ENCODE peak calls at places on chromosomes 3 and 15, in ten cellular contexts. A, G, I, N, D, V, B, U, E and H are unnamed samples. For H3K4me1, the result is how much of the 10 kb centered on the place peaks cover.

GRCh38 chr3:17742837-17743659 is 617 bp upstream of the TBC1D5 start:
- DNase-seq in A (peak), G (no peak), I (no peak), N (no peak), D (no peak), V (peak), B (no peak), U (no peak), E (no peak), H (no peak)

GRCh38 chr15:75138016-75138999 is 63.4 kb upstream of the C15orf39 start:
- DNase-seq in A (no peak), G (no peak), I (no peak), N (no peak), D (no peak), V (no peak), B (no peak), U (no peak), E (no peak), H (no peak)

GRCh38 chr15:24848050-24848449 is 106.7 kb upstream of the SNRPN start:
- DNase-seq in A (no peak), G (no peak), I (no peak), N (no peak), D (no peak), V (peak), B (no peak), U (no peak), E (no peak), H (no peak)

GRCh38 chr3:194959217-194959616 is 273.5 kb downstream of the FAM43A start:
- DNase-seq in A (peak), G (no peak), I (no peak), N (no peak), D (no peak), V (no peak), B (no peak), U (no peak), E (peak), H (no peak)

GRCh38 chr3:27526614-27527315 is 42.6 kb upstream of the SLC4A7 start:
- DNase-seq in A (no peak), G (no peak), I (no peak), N (no peak), D (no peak), V (no peak), B (no peak), U (no peak), E (no peak), H (no peak)

GRCh38 chr3:48042071-48042760 is 26.0 kb upstream of the MAP4 start:
- DNase-seq in A (no peak), G (no peak), I (no peak), N (no peak), D (no peak), V (no peak), B (no peak), U (no peak), E (no peak), H (no peak)

GRCh38 chr15:46732060-46732459 is 985.2 kb upstream of the SEMA6D start:
- DNase-seq in A (no peak), G (no peak), I (no peak), N (no peak), D (no peak), V (no peak), B (no peak), U (no peak), E (no peak), H (no peak)

GRCh38 chr3:81726735-81727134 is 34.7 kb downstream of the GBE1 start:
- DNase-seq in A (no peak), G (no peak), I (no peak), N (no peak), D (no peak), V (no peak), B (no peak), U (no peak), E (no peak), H (no peak)

GRCh38 chr15:57495037-57495436 is 96.7 kb upstream of the MYZAP start:
- DNase-seq in A (no peak), G (no peak), I (no peak), N (no peak), D (no peak), V (no peak), B (no peak), U (no peak), E (no peak), H (no peak)

GRCh38 chr3:188390347-188390718 is 236.4 kb downstream of the LPP start:
- DNase-seq in A (no peak), G (no peak), I (no peak), N (no peak), D (no peak), V (no peak), B (no peak), U (no peak), E (no peak), H (no peak)

GRCh38 chr15:101664303-101664913 is 12.2 kb upstream of the TM2D3 start:
- DNase-seq in A (no peak), G (no peak), I (no peak), N (no peak), D (no peak), V (no peak), B (no peak), U (no peak), E (no peak), H (no peak)

GRCh38 chr15:45648521-45649200 is 13.8 kb downstream of the SQOR start:
- DNase-seq in A (peak), G (no peak), I (peak), N (no peak), D (no peak), V (no peak), B (no peak), U (no peak), E (no peak), H (no peak)

GRCh38 chr3:171311784-171312183 is 148.4 kb downstream of the TNIK start:
- DNase-seq in A (no peak), G (no peak), I (no peak), N (no peak), D (no peak), V (no peak), B (no peak), U (no peak), E (no peak), H (no peak)

GRCh38 chr15:85770014-85770721 is 24.6 kb downstream of the KLHL25 start:
- DNase-seq in A (no peak), G (no peak), I (no peak), N (no peak), D (no peak), V (no peak), B (no peak), U (no peak), E (no peak), H (no peak)

GRCh38 chr3:188914556-188914955 is 257.2 kb upstream of the TPRG1 start:
- DNase-seq in A (no peak), G (no peak), I (no peak), N (no peak), D (no peak), V (no peak), B (no peak), U (no peak), E (no peak), H (no peak)

GRCh38 chr3:172653004-172653403 is 57.9 kb downstream of the NCEH1 start:
- DNase-seq in A (no peak), G (no peak), I (no peak), N (no peak), D (no peak), V (no peak), B (no peak), U (no peak), E (no peak), H (no peak)

GRCh38 chr3:81395739-81396138 is 365.7 kb downstream of the GBE1 start:
- DNase-seq in A (no peak), G (no peak), I (no peak), N (no peak), D (no peak), V (peak), B (no peak), U (peak), E (no peak), H (no peak)

GRCh38 chr3:58586776-58587192 is 9.6 kb upstream of the FAM107A start:
- DNase-seq in A (no peak), G (no peak), I (no peak), N (no peak), D (no peak), V (peak), B (no peak), U (no peak), E (no peak), H (no peak)

GRCh38 chr3:30286007-30286669 is 320.3 kb upstream of the TGFBR2 start:
- DNase-seq in A (peak), G (peak), I (peak), N (no peak), D (peak), V (no peak), B (no peak), U (no peak), E (no peak), H (peak)

GRCh38 chr3:42442640-42443039 is 32.2 kb upstream of the LYZL4 start:
- DNase-seq in A (no peak), G (no peak), I (no peak), N (no peak), D (no peak), V (peak), B (no peak), U (no peak), E (no peak), H (no peak)

GRCh38 chr3:17158941-17159682 is 274.4 kb downstream of the PLCL2 start:
- DNase-seq in A (no peak), G (no peak), I (no peak), N (no peak), D (no peak), V (no peak), B (no peak), U (no peak), E (no peak), H (no peak)

GRCh38 chr3:47019201-47019600 is 39.7 kb downstream of the NBEAL2 start:
- DNase-seq in A (no peak), G (no peak), I (no peak), N (no peak), D (no peak), V (no peak), B (no peak), U (no peak), E (no peak), H (no peak)

GRCh38 chr15:51224428-51224827 is 114.0 kb downstream of the CYP19A1 start:
- DNase-seq in A (no peak), G (no peak), I (no peak), N (no peak), D (no peak), V (no peak), B (no peak), U (no peak), E (no peak), H (no peak)

GRCh38 chr15:87369269-87369668 is 887.3 kb downstream of the NTRK3 start:
- DNase-seq in A (no peak), G (no peak), I (no peak), N (no peak), D (no peak), V (no peak), B (no peak), U (no peak), E (no peak), H (no peak)

GRCh38 chr15:84734794-84735479 is 13.5 kb upstream of the ZNF592 start:
- DNase-seq in A (peak), G (peak), I (peak), N (peak), D (no peak), V (peak), B (peak), U (peak), E (peak), H (peak)

GRCh38 chr3:101725192-101725889 is 927 bp downstream of the CEP97 start:
- DNase-seq in A (peak), G (peak), I (peak), N (no peak), D (peak), V (peak), B (peak), U (no peak), E (peak), H (no peak)

GRCh38 chr15:91561371-91562100 is 292.0 kb upstream of the SLCO3A1 start:
- DNase-seq in A (no peak), G (no peak), I (no peak), N (no peak), D (peak), V (no peak), B (no peak), U (no peak), E (no peak), H (no peak)

GRCh38 chr3:66425566-66425965 is 75.3 kb downstream of the LRIG1 start:
- DNase-seq in A (no peak), G (no peak), I (no peak), N (no peak), D (no peak), V (no peak), B (no peak), U (no peak), E (no peak), H (no peak)

GRCh38 chr3:147521646-147522045 is 112.5 kb downstream of the ZIC1 start:
- DNase-seq in A (no peak), G (no peak), I (no peak), N (no peak), D (no peak), V (no peak), B (no peak), U (no peak), E (no peak), H (no peak)

GRCh38 chr15:84572231-84572630 is 28.6 kb upstream of the ZSCAN2 start:
- DNase-seq in A (no peak), G (no peak), I (no peak), N (no peak), D (no peak), V (no peak), B (no peak), U (no peak), E (no peak), H (no peak)

GRCh38 chr15:44882499-44882968 is 74.0 kb upstream of the TERB2 start:
- DNase-seq in A (no peak), G (no peak), I (no peak), N (no peak), D (no peak), V (no peak), B (no peak), U (no peak), E (no peak), H (no peak)

GRCh38 chr3:10725067-10725466 is 91.0 kb upstream of the SLC6A11 start:
- DNase-seq in A (no peak), G (no peak), I (no peak), N (no peak), D (no peak), V (peak), B (no peak), U (no peak), E (no peak), H (no peak)

GRCh38 chr3:64270861-64271260 is 45.6 kb upstream of the PRICKLE2 start:
- DNase-seq in A (no peak), G (no peak), I (no peak), N (no peak), D (no peak), V (no peak), B (no peak), U (no peak), E (no peak), H (no peak)

GRCh38 chr3:193630005-193630404 is 37.0 kb downstream of the OPA1 start:
- DNase-seq in A (no peak), G (no peak), I (no peak), N (no peak), D (no peak), V (no peak), B (no peak), U (no peak), E (no peak), H (no peak)

GRCh38 chr3:197366301-197367044 is 68.1 kb upstream of the DLG1 start:
- DNase-seq in A (no peak), G (no peak), I (no peak), N (no peak), D (no peak), V (no peak), B (no peak), U (no peak), E (no peak), H (no peak)
- H3K4me1 ChIP-seq in A (under half), G (under half), I (under half), N (under half), D (under half), V (under half), B (under half), U (under half), E (under half), H (under half)

GRCh38 chr15:36363335-36363734 is 216.1 kb upstream of the CDIN1 start:
- DNase-seq in A (no peak), G (no peak), I (no peak), N (no peak), D (no peak), V (no peak), B (no peak), U (no peak), E (no peak), H (no peak)
- H3K4me1 ChIP-seq in A (under half), G (under half), I (under half), N (under half), D (under half), V (under half), B (under half), U (under half), E (under half), H (under half)

DNA sequence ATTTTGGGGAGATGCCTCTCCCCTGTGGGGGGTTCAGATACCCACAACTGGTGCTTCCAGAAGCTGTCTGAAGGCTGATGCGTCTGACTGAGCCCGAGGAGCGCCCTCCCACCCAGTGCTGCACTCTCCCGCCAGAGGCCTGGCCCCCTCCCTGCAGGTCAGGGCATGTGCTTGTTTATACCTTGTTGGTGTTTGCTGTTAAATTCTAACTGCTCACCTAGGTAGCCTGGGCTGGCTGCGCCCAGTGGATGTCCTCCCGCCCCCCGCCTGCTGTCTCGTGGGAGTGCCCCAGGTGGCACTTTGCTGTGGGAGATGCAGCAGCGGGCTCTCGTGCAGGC is 12.9 kb downstream of the KLF13 start:
- DNase-seq in A (no peak), G (no peak), I (no peak), N (no peak), D (no peak), V (no peak), B (peak), U (no peak), E (no peak), H (no peak)
- H3K4me1 ChIP-seq in A (half or more), G (half or more), I (half or more), N (half or more), D (under half), V (under half), B (half or more), U (under half), E (half or more), H (half or more)

DNA sequence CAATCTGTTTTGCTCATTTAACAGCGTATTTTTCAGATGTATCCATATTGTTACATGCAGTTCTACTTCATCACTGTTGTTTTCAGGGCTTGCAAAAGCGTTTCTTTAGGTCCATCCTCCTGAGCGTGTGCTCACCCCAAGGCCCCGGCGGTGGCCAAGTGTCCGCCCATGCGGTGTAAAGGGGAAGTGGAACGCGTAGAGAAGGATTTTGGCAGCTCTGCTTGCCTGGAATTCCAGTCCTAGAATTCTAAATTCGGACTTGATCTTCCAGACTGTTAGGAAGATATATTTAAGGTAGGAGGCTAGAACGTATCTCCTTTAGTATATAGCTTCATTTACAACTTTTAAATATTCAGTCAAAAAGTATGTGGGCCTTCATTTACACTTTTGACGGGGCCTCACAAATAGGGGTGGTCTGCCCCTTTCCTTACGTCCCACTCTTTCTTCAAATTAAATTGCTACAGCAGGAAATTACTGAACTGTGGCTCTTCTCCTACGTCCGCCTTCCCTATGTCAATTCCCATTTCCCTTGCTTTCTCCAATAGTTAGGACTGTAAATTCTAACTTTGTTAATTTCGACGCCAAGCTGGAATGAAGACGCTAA is 609 bp upstream of the TBC1D23 start:
- DNase-seq in A (no peak), G (peak), I (peak), N (no peak), D (peak), V (peak), B (no peak), U (no peak), E (no peak), H (no peak)
- H3K4me1 ChIP-seq in A (under half), G (under half), I (under half), N (under half), D (under half), V (under half), B (under half), U (under half), E (under half), H (under half)

DNA sequence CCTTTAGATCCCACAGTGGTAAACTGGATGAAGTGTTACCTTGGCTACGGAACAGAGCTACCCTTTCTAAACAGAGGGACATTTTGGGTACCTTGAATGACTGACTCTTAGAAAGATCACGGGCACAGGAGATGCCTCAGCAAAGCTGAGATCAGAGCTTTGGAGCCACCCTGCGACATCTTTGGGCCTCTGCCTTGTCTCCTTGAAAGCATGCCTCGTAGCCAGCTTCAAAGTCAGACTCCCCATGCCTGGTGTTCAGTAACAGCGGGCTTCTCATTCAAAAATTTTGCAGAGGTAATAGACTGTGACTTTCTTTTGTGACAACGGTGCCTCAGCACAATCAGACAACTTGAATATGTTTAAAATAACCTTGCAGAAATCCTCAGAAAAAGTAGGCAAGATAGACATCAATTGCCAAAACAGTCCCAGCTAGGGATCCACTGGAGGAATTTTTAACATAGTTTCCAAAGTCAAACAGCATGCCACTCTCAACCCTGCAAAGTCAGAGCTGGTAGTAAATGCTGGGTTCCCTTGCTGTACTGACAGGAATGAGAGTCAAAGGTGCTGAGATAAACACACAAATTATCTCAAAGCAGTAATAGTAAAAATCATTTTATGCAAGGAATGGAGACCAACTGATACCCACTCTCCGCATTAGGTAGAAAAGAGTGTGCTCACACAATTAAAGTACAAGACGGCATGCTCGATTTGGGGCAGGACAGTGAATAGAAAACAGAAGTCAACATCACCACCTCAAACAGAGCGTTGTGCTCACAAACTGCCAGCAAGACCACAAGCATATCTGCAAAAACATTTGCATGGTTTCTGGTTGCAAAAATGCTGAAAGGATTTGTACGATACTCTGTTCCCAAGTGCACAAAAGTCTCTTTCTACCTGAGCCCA is 82.1 kb downstream of the MYO1E start:
- DNase-seq in A (no peak), G (no peak), I (no peak), N (no peak), D (no peak), V (no peak), B (no peak), U (no peak), E (no peak), H (no peak)
- H3K4me1 ChIP-seq in A (under half), G (under half), I (under half), N (under half), D (under half), V (under half), B (under half), U (under half), E (under half), H (under half)

GRCh38 chr15:41691471-41691870 is 31.3 kb downstream of the MGA start:
- DNase-seq in A (no peak), G (no peak), I (no peak), N (no peak), D (no peak), V (no peak), B (no peak), U (no peak), E (no peak), H (no peak)
- H3K4me1 ChIP-seq in A (under half), G (under half), I (under half), N (under half), D (under half), V (under half), B (under half), U (under half), E (under half), H (under half)

GRCh38 chr3:113113361-113113760 is 98.0 kb upstream of the BOC start:
- DNase-seq in A (no peak), G (no peak), I (no peak), N (no peak), D (no peak), V (no peak), B (no peak), U (no peak), E (no peak), H (no peak)
- H3K4me1 ChIP-seq in A (under half), G (under half), I (under half), N (under half), D (under half), V (under half), B (under half), U (under half), E (under half), H (under half)